ENCODE peak calls at places on chromosomes 5 and 9, in nine cellular contexts. V is H9, A is dorsolateral prefrontal cortex, H is nephron progenitor cell, J is GM13977, G is A549, L is psoas muscle, I is neural crest cell, Q is PC-9. N is an unnamed sample.

GRCh38 chr5:147234825-147235635 is at the start of gene STK32A:
- DNase-seq in I (peak), J (no peak), Q (no peak), G (peak), L (peak), V (peak), H (peak), A (peak), N (peak)

GRCh38 chr5:33091571-33092363 is 349.0 kb upstream of the TARS1 start:
- DNase-seq in J (no peak), L (no peak), G (no peak), I (no peak), Q (no peak), H (no peak), V (no peak), A (no peak), N (no peak)

GRCh38 chr9:110919609-110920008 is 118.7 kb downstream of the LPAR1 start:
- DNase-seq in H (no peak), J (no peak), V (no peak), G (peak), L (no peak), Q (peak), A (no peak), I (no peak), N (no peak)

GRCh38 chr5:150781706-150782614 is 3.4 kb downstream of the SMIM3 start:
- DNase-seq in V (peak), J (no peak), A (no peak), L (peak), I (no peak), G (no peak), Q (no peak), H (no peak), N (peak)

GRCh38 chr9:93064392-93065124 is 6.1 kb downstream of the SUSD3 start:
- DNase-seq in V (no peak), J (peak), H (no peak), A (no peak), Q (no peak), I (no peak), G (no peak), L (peak), N (no peak)

GRCh38 chr9:131278421-131279111 is 2.3 kb upstream of the FAM78A start:
- DNase-seq in L (peak), H (no peak), G (no peak), V (no peak), I (no peak), Q (no peak), J (no peak), A (no peak), N (no peak)

GRCh38 chr5:14400085-14400484 is 181.5 kb upstream of the OTULINL start:
- DNase-seq in V (no peak), L (no peak), G (no peak), I (no peak), A (no peak), H (no peak), J (no peak), Q (no peak), N (no peak)

GRCh38 chr9:16705121-16705604 is 165.3 kb downstream of the BNC2 start:
- DNase-seq in J (no peak), H (peak), I (peak), L (peak), Q (peak), A (peak), G (peak), V (peak), N (peak)

GRCh38 chr9:10366171-10366779 is 246.5 kb downstream of the PTPRD start:
- DNase-seq in Q (no peak), L (no peak), V (no peak), G (peak), J (peak), I (peak), H (peak), A (no peak), N (no peak)

GRCh38 chr5:119070578-119070827 is 384 bp upstream of the DMXL1 start:
- DNase-seq in A (peak), Q (no peak), I (no peak), H (no peak), V (no peak), L (no peak), G (no peak), J (no peak), N (no peak)

GRCh38 chr9:126232461-126232860 is 94.2 kb upstream of the MVB12B start:
- DNase-seq in L (no peak), Q (no peak), V (no peak), A (no peak), G (no peak), H (no peak), I (no peak), J (no peak), N (no peak)

DNA sequence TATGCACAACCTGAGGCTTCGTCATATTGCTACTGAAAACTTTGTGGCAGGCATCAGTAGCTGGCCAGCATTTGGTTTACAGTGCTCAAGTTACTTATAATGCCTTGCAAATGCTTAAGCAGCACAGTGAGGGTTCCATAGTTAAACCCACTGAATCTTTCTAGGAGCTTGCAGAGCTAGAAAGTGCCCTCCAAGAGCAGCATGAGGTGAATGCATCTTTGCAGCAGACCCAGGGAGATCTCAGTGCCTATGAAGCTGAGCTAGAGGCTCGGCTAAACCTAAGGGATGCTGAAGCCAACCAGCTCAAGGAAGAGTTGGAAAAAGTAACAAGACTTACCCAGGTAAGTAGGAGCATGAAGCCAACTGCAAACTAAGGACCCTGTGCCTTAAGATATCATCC is 60.9 kb downstream of the CNTRL start:
- DNase-seq in A (no peak), J (no peak), G (no peak), V (no peak), H (no peak), L (no peak), Q (no peak), I (no peak), N (no peak)
- TF ChIP-seq CTCF in A (no peak), J (no peak), G (no peak), V (no peak), H (no peak), L (no peak), Q (no peak), I (no peak), N (no peak)

DNA sequence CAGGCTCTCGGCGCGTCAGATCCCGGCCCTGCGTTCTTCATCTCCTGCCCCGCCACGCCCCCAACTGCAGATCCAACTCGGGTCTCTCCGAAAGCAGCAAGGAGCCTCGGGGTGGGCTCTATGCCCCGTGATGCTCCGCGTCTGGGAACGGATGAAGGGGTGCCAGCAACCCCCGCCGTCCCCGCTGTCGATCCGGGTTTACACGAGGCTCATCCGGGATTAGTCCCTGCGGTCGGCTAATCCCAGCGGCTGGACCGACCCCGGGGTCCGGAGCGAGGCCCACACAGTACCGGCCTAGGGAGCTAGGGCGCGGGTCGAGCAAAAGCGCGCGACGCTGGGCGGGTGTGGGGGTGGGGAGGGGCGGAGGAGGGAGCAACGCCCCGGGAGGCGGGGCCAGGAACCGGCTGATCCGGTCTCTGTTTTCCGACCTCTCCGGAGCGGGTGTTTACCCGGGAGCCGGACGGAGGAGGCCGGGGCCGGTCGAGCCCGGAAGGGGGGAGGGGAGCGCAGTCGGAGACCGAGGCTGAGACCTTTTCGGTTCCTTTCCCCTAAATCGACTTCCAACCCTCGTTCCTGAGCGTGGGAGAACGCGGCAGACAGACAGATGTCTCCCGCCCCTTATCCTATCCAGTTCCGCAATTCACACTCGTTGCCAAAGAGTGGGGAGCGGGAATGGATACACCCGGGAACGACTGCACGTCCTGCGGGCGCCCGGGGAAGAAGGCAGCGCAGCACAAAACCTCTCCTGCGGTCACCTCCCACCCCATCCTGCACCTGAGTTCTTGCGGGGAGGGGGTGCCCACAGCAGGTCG is 28.6 kb downstream of the PCDH1 start:
- DNase-seq in A (peak), H (peak), J (peak), L (peak), I (peak), Q (peak), V (peak), G (peak), N (peak)
- TF ChIP-seq CTCF in A (no peak), H (no peak), J (no peak), L (no peak), I (peak), Q (no peak), V (peak), G (no peak), N (peak)

GRCh38 chr5:140833993-140834392 is at the start of gene PCDHA7:
- DNase-seq in L (no peak), A (no peak), J (no peak), G (peak), Q (no peak), V (no peak), H (no peak), I (no peak), N (no peak)
- TF ChIP-seq CTCF in L (no peak), A (peak), J (peak), G (peak), Q (peak), V (peak), H (no peak), I (no peak), N (no peak)

GRCh38 chr5:148981353-148981752 is 81.5 kb downstream of the SH3TC2 start:
- DNase-seq in H (no peak), J (no peak), A (no peak), Q (no peak), V (no peak), I (no peak), L (no peak), G (no peak), N (no peak)

GRCh38 chr5:148974638-148975330 is 88.1 kb downstream of the SH3TC2 start:
- DNase-seq in G (no peak), A (no peak), J (no peak), I (no peak), L (no peak), H (no peak), Q (no peak), V (no peak), N (no peak)

GRCh38 chr5:148976569-148977321 is 86.1 kb downstream of the SH3TC2 start:
- DNase-seq in V (no peak), Q (no peak), L (no peak), I (no peak), G (no peak), J (no peak), A (no peak), H (no peak), N (no peak)

GRCh38 chr5:148978370-148979103 is 84.3 kb downstream of the SH3TC2 start:
- DNase-seq in H (no peak), Q (peak), A (no peak), I (no peak), G (no peak), V (no peak), J (no peak), L (no peak), N (no peak)

DNA sequence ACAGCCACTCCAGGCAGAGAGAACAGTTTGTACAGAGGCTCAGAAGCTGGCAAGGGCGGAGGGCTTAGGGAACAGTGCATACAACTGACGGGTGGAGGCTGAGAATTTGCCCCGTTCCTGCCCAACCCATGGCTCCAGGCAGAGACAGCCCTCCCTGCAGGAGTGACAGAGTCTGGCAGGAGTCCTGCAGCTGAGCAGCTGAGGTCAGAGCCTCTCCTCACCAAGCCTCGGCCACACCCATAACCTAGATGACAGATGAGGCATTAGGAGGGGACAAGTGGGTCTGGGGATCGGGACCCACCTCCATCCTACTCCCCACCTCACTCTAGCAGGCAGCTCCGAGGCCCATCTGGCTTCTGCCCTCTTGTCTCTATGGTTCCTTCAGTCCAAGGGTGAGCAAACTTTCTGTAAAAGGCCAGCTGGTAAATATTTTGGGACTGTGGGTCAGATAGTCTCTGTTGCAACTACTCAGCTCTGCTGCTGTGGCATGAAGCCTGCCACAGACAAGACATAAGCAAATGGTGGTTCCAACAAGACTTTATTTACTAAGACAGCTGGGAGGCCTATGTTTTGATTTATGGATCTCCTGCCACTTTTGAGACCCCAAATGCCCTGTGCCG is 83.6 kb downstream of the SH3TC2 start:
- DNase-seq in H (no peak), L (peak), J (no peak), I (no peak), Q (peak), V (no peak), G (no peak), A (no peak), N (no peak)
- TF ChIP-seq CTCF in H (no peak), L (no peak), J (no peak), I (no peak), Q (no peak), V (no peak), G (no peak), A (no peak), N (no peak)

GRCh38 chr5:16464664-16465543 is 696 bp downstream of the ZNF622 start:
- DNase-seq in L (peak), G (no peak), Q (no peak), H (no peak), V (no peak), J (no peak), I (no peak), A (no peak), N (no peak)
- TF ChIP-seq CTCF in L (no peak), G (no peak), Q (no peak), H (no peak), V (no peak), J (no peak), I (no peak), A (peak), N (no peak)

DNA sequence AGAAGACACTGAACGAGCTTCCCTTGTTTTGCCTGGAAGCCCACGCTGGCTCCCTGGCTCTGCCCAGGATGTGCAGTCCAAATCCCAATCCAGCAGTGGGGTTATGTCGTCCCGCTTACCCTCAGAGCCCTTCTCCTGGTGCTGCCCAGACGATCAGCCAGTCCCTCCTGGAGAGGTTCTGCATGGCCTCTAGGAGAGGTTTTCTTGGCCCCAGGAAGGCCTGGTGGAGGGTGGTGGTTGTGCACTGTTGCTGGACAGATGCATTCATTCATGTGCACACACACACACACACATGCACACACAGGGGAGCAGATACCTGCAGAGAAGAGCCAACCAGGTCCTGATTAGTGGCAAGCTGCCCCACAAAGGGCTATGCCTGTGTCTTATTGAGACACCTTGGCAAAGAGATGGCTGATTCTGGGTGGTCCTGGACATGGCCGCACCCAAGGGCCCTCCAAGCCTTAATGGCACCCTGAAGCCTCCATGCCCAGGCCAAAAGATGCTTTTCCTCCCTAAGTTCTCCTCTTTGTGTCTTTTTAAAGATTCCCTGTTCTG is 10.5 kb upstream of the OLFM1 start:
- DNase-seq in A (no peak), G (no peak), Q (no peak), H (no peak), I (no peak), V (peak), L (no peak), J (no peak), N (peak)
- TF ChIP-seq CTCF in A (no peak), G (no peak), Q (no peak), H (no peak), I (no peak), V (no peak), L (no peak), J (no peak), N (no peak)

GRCh38 chr9:116494815-116495634 is 192.1 kb upstream of the TRIM32 start:
- DNase-seq in V (peak), A (no peak), J (no peak), H (peak), I (no peak), Q (peak), L (no peak), G (peak), N (no peak)
- TF ChIP-seq CTCF in V (peak), A (peak), J (peak), H (peak), I (peak), Q (peak), L (peak), G (peak), N (peak)

GRCh38 chr5:154505567-154505966 is 27.5 kb upstream of the HAND1 start:
- DNase-seq in G (no peak), A (no peak), J (no peak), L (no peak), H (peak), Q (no peak), I (no peak), V (peak), N (peak)
- TF ChIP-seq CTCF in G (no peak), A (no peak), J (no peak), L (no peak), H (no peak), Q (no peak), I (no peak), V (peak), N (peak)

GRCh38 chr5:148455055-148455675 is 71.4 kb downstream of the FBXO38 start:
- DNase-seq in G (no peak), L (no peak), I (no peak), A (no peak), J (no peak), H (no peak), V (no peak), Q (no peak), N (no peak)

GRCh38 chr5:148459669-148460068 is 75.9 kb downstream of the FBXO38 start:
- DNase-seq in I (no peak), Q (no peak), A (no peak), J (no peak), L (no peak), G (no peak), H (no peak), V (no peak), N (no peak)

GRCh38 chr5:148458036-148458888 is 74.5 kb downstream of the FBXO38 start:
- DNase-seq in I (no peak), H (no peak), V (no peak), J (no peak), G (no peak), Q (no peak), L (no peak), A (no peak), N (no peak)

GRCh38 chr5:148454576-148454975 is 70.8 kb downstream of the FBXO38 start:
- DNase-seq in G (no peak), J (no peak), L (no peak), V (no peak), Q (no peak), I (no peak), A (no peak), H (no peak), N (no peak)

DNA sequence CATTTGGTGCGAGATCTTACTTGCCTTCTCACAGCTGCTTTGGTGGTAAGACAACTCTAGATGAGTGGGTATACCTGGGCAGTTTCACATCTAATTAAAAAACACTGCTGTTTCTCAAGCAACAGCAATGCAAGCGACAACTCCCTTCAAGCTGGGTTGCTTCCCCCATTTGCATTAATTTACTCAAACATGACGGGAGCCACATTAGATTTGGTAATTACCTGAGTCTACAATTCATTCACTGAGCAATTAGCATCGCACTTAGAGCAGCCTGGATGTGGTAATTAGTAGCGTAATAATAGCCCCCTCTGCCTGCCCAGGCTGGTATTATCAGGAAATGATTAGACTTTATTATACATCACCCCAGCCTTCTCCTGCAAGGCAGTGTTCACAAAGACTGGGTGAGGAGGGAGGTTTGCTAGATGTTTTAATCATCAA is 73.4 kb downstream of the FBXO38 start:
- DNase-seq in Q (no peak), V (no peak), G (peak), A (no peak), J (no peak), L (no peak), H (no peak), I (no peak), N (no peak)
- TF ChIP-seq CTCF in Q (peak), V (peak), G (peak), A (no peak), J (no peak), L (no peak), H (peak), I (peak), N (no peak)

DNA sequence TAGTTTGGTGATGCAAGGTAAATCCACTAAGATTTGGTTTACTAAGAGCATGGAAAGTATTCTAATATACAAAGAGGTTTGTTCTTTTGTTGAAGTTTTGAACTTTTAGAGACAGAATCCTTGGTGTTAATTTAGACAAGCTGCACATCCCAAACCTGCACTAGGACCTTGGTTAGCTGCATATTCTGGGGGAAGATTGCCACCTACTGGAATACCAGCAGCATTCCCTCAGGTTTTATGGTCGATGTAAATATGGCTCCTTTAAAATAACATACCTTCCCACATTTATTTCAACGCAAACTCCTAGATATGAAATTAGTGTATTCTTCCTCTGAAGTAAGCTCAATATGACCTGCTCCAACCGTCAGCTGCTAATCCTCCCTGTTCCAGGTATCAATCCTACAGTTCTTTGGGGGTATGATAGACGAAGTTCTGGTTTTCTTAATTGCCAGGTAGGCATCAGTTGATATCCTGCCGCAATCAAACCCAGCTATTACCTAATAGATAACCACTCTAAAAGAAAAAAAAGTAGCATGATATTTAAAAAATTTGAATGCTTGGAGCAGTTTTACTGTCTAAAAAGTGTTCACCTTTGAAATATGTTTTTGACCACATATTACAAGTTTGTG is 624.1 kb downstream of the ISL1 start:
- DNase-seq in H (peak), J (peak), A (no peak), G (peak), Q (peak), V (peak), L (no peak), I (no peak), N (no peak)
- TF ChIP-seq CTCF in H (peak), J (peak), A (peak), G (peak), Q (peak), V (peak), L (peak), I (peak), N (peak)